ENCODE peak calls at places on chromosomes 5 and 9, in five cellular contexts. Y is substantia nigra, X is Panc1, T is coronary artery, J is right lobe of liver. C is an unnamed sample.

GRCh38 chr9:98879958-98880300 is 63.8 kb upstream of the COL15A1 start:
- DNase-seq in Y (no peak), X (no peak), T (peak; percentile 49), J (no peak), C (no peak)

GRCh38 chr9:14347408-14348224 is 33.7 kb upstream of the NFIB start:
- DNase-seq in Y (no peak), X (no peak), T (peak; percentile 82), J (no peak), C (no peak)

GRCh38 chr9:122347348-122348287 is 23.2 kb upstream of the PTGS1 start:
- DNase-seq in Y (no peak), X (no peak), T (no peak), J (no peak), C (no peak)

GRCh38 chr5:131684595-131684994 is 49.6 kb upstream of the RAPGEF6 start:
- DNase-seq in Y (no peak), X (no peak), T (no peak), J (peak; percentile 55), C (no peak)

GRCh38 chr9:14165376-14166035 is 148.4 kb downstream of the NFIB start:
- DNase-seq in Y (no peak), X (no peak), T (no peak), J (no peak), C (no peak)

GRCh38 chr5:60810438-60811085 is 33.5 kb downstream of the ELOVL7 start:
- DNase-seq in Y (no peak), X (no peak), T (no peak), J (no peak), C (no peak)

GRCh38 chr5:76737131-76737556 is 21.2 kb downstream of the F2R start:
- DNase-seq in Y (no peak), X (no peak), T (no peak), J (no peak), C (no peak)

GRCh38 chr9:105690742-105691141 is 3.6 kb upstream of the TMEM38B start:
- DNase-seq in Y (no peak), X (no peak), T (no peak), J (no peak), C (no peak)

GRCh38 chr5:157994271-157994691 is 135.3 kb upstream of the CLINT1 start:
- DNase-seq in Y (no peak), X (no peak), T (no peak), J (no peak), C (no peak)

GRCh38 chr9:111870774-111871542 is 25.7 kb upstream of the UGCG start:
- DNase-seq in Y (no peak), X (no peak), T (no peak), J (no peak), C (no peak)

GRCh38 chr9:128995791-128996190 is 32.3 kb downstream of the SH3GLB2 start:
- DNase-seq in Y (no peak), X (no peak), T (no peak), J (no peak), C (no peak)
- H3K27ac ChIP-seq in Y (peak overlapping the region; percentile 83), X (no peak overlapping the region), T (no peak overlapping the region), J (no peak overlapping the region), C (peak overlapping the region; percentile 94)

GRCh38 chr9:115106001-115106400 is 12.0 kb downstream of the TNC start:
- DNase-seq in Y (no peak), X (no peak), T (no peak), J (no peak), C (no peak)

GRCh38 chr9:115106642-115107041 is 11.3 kb downstream of the TNC start:
- DNase-seq in Y (no peak), X (no peak), T (no peak), J (no peak), C (no peak)

GRCh38 chr9:115104908-115105307 is 13.0 kb downstream of the TNC start:
- DNase-seq in Y (no peak), X (no peak), T (no peak), J (no peak), C (no peak)

GRCh38 chr9:115109486-115109885 is 8.5 kb downstream of the TNC start:
- DNase-seq in Y (no peak), X (no peak), T (no peak), J (no peak), C (no peak)

DNA sequence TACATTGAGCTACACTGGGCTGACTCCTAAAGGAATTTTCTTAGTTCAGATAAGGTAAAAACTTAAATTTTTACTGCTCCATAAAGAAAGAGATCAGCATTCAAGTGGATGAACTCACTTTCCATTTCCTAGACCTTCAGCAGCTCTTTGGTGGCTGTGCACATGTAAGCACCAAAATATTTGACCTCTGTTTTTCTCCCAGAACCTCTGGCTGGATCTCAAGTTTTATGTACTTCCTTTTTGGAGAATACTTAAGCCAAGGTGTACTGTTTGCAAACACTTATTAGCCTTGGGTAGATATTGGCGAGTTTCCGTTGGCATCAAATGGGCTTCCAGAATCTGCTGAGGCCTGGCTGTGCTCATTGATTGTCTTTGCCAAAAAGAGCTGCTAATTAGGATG is 10.3 kb downstream of the TNC start:
- DNase-seq in Y (no peak), X (no peak), T (no peak), J (no peak), C (no peak)
- H3K27ac ChIP-seq in Y (no peak overlapping the region), X (no peak overlapping the region), T (no peak overlapping the region), J (no peak overlapping the region), C (no peak overlapping the region)

GRCh38 chr9:125650271-125650737 is 56.7 kb downstream of the MAPKAP1 start:
- DNase-seq in Y (no peak), X (no peak), T (no peak), J (no peak), C (no peak)
- H3K27ac ChIP-seq in Y (no peak overlapping the region), X (no peak overlapping the region), T (peak overlapping the region; percentile 49), J (no peak overlapping the region), C (no peak overlapping the region)

DNA sequence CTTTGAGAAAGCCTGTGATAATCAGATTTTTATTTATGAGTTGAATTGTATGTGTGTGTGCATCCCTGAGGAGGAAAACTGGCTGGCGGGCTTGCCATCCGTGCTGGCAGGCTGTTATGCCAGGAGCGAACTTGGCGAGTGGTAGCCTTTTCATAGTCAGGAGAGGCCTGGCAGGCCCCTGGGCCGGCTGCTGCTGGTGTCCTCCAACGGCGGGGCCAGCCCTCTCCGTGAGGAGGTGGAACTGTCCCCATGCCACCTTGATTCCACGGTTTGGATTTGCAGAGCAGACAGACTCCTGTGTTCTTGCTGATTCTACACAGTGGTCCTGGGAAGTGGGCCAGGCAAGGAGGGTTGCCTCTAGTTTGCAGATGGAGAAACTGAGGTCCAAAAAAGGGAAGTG is 43.3 kb downstream of the ZNF618 start:
- DNase-seq in Y (no peak), X (no peak), T (no peak), J (no peak), C (no peak)
- H3K27ac ChIP-seq in Y (no peak overlapping the region), X (no peak overlapping the region), T (no peak overlapping the region), J (no peak overlapping the region), C (no peak overlapping the region)

GRCh38 chr9:120524852-120525251 is 55.1 kb downstream of the CDK5RAP2 start:
- DNase-seq in Y (no peak), X (no peak), T (no peak), J (no peak), C (no peak)
- H3K27ac ChIP-seq in Y (no peak overlapping the region), X (no peak overlapping the region), T (no peak overlapping the region), J (no peak overlapping the region), C (no peak overlapping the region)

GRCh38 chr5:177310332-177310731 is 1.4 kb downstream of the MXD3 start:
- DNase-seq in Y (no peak), X (no peak), T (no peak), J (no peak), C (no peak)

GRCh38 chr5:177306674-177307543 is 3.3 kb downstream of the PRELID1 start:
- DNase-seq in Y (no peak), X (no peak), T (no peak), J (no peak), C (no peak)

GRCh38 chr5:177309351-177310191 is 2.1 kb downstream of the MXD3 start:
- DNase-seq in Y (no peak), X (peak; percentile 62), T (no peak), J (peak; percentile 78), C (peak; percentile 14)

GRCh38 chr5:177308740-177309139 is 3.0 kb downstream of the MXD3 start:
- DNase-seq in Y (no peak), X (no peak), T (no peak), J (no peak), C (no peak)

DNA sequence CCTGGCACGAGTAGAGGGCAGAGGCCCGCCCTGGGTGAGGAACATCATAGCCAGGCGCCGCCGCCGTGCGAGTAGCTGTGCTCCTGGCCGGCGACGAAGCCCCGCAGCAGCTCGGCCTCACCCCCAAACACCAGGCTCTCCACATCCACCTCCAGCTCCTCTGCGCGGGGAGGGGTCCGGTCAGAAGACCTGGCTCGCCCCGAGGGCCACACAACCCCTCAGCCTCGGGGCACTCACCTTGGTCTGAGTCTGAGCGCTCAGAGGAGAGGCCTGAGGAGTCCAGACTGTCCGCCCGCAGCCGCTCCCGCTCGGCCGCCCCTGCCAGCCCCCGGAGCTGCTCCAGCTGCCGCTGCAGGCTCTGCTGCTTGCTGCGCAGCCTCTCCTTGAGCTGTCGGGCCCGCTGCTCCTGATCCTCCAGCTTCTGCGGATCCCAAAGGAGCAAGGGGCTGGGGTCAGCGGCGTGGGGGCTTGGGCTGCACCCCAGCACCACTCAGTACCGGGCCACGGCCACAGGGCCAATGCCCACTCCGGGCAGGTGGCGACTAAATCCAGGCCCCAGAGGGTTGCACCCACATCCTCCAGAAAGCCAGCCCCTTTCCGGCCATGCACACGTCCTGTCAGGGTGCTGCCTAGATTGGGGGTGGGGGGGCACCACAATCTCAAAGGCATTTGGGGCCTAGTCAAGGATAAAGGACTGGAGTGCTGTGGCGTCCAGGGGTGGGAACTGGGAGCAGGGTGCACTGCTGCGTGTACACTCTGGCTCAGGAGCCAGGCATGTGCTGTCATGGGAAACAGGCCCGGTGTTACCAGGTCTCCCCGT is 3.9 kb downstream of the MXD3 start:
- DNase-seq in Y (no peak), X (no peak), T (no peak), J (no peak), C (no peak)
- H3K27ac ChIP-seq in Y (peak overlapping the region; percentile 21), X (no peak overlapping the region), T (no peak overlapping the region), J (no peak overlapping the region), C (no peak overlapping the region)

GRCh38 chr9:12776775-12777055 is 1.9 kb downstream of the LURAP1L start:
- DNase-seq in Y (no peak), X (no peak), T (no peak), J (no peak), C (no peak)
- H3K27ac ChIP-seq in Y (peak overlapping the region; percentile 96), X (peak overlapping the region; percentile 82), T (peak overlapping the region; percentile 92), J (peak overlapping the region; percentile 99), C (peak overlapping the region; percentile 90)

C was measured in caudate nucleus.